ENCODE peak calls at places on chromosome 9, in nine cellular contexts. D is amniotic stem cell, Q is T-cell, V is T47D, O is D341Med, A is AG08395, E is EL, L is kidney glomerular epithelial cell, M is type B pancreatic cell. F is an unnamed sample.

GRCh38 chr9:123996731-123997421 is 14.7 kb upstream of the LHX2 start:
- DNase-seq in D (no peak), E (peak; percentile 26), V (no peak), Q (no peak), M (no peak), A (no peak), L (no peak), O (no peak), F (no peak)

GRCh38 chr9:136539427-136540412 is 6.1 kb downstream of the NOTCH1 start:
- DNase-seq in M (no peak), L (no peak), O (no peak), A (peak; percentile 50), Q (peak; percentile 78), D (no peak), E (peak; percentile 72), V (peak; percentile 92), F (no peak)

GRCh38 chr9:130421802-130422276 is 22.9 kb upstream of the ASS1 start:
- DNase-seq in M (no peak), D (no peak), E (peak; percentile 88), Q (no peak), A (peak; percentile 79), L (no peak), V (no peak), O (peak; percentile 91), F (no peak)

GRCh38 chr9:12717907-12718306 is 24.7 kb downstream of the TYRP1 start:
- DNase-seq in V (no peak), Q (no peak), A (no peak), D (no peak), O (no peak), M (no peak), E (no peak), L (no peak), F (no peak)

GRCh38 chr9:108477538-108478006 is 378.2 kb downstream of the ACTL7B start:
- DNase-seq in O (no peak), E (peak; percentile 82), L (peak; percentile 32), A (peak; percentile 36), M (no peak), Q (no peak), V (no peak), D (peak; percentile 56), F (no peak)

GRCh38 chr9:133114886-133115603 is 6.0 kb downstream of the RALGDS start:
- DNase-seq in A (no peak), L (no peak), Q (no peak), E (no peak), M (no peak), V (no peak), D (no peak), O (no peak), F (no peak)

GRCh38 chr9:95880011-95880690 is 4.7 kb downstream of the ERCC6L2 start:
- DNase-seq in L (peak; percentile 46), A (no peak), M (no peak), V (no peak), Q (no peak), O (no peak), E (peak; percentile 57), D (peak; percentile 38), F (no peak)

GRCh38 chr9:130143279-130143893 is 28.8 kb upstream of the NCS1 start:
- DNase-seq in L (no peak), O (no peak), E (no peak), A (no peak), V (no peak), D (no peak), M (no peak), Q (no peak), F (no peak)

GRCh38 chr9:87249029-87249428 is 248.6 kb upstream of the DAPK1 start:
- DNase-seq in M (no peak), A (no peak), E (no peak), Q (no peak), O (no peak), V (no peak), L (no peak), D (no peak), F (no peak)

GRCh38 chr9:98415782-98416181 is 160.3 kb upstream of the TBC1D2 start:
- DNase-seq in A (no peak), D (no peak), E (no peak), V (no peak), M (no peak), O (no peak), Q (no peak), L (no peak), F (no peak)

GRCh38 chr9:135336722-135337490 is 142.7 kb upstream of the PPP1R26 start:
- DNase-seq in M (peak; percentile 48), O (peak; percentile 12), D (no peak), E (no peak), L (no peak), V (no peak), Q (no peak), A (no peak), F (no peak)

GRCh38 chr9:116337015-116337414 is 183.4 kb downstream of the PAPPA start:
- DNase-seq in E (peak; percentile 46), A (peak; percentile 33), O (no peak), Q (no peak), V (no peak), L (peak; percentile 89), M (no peak), D (peak; percentile 37), F (no peak)

GRCh38 chr9:5714501-5715401 is 85.8 kb downstream of the RIC1 start:
- DNase-seq in O (peak; percentile 26), V (no peak), Q (no peak), L (peak; percentile 80), E (peak; percentile 13), A (no peak), M (no peak), D (no peak), F (no peak)

GRCh38 chr9:137463931-137464290 is 4.8 kb upstream of the NSMF start:
- DNase-seq in A (no peak), L (no peak), M (no peak), E (no peak), V (no peak), Q (no peak), D (no peak), O (no peak), F (no peak)